ENCODE peak calls at places on chromosomes 13 and 19, in nine cellular contexts. One of them, this sample, is unnamed.

GRCh38 chr19:30626567-30626966 is 254.4 kb downstream of the ZNF536 start:
- DNase-seq in BJ: no peak
- DNase-seq in psoas muscle: no peak
- DNase-seq in Caco-2: no peak
- DNase-seq in cardiac fibroblast: no peak
- DNase-seq in esophagus muscularis mucosa: peak; percentile 39
- DNase-seq in kidney epithelial cell: no peak
- DNase-seq in cardiac muscle cell: no peak
- DNase-seq in AG04450: no peak
- DNase-seq in this sample: no peak

GRCh38 chr19:2782357-2782935 is 627 bp downstream of the SGTA start:
- DNase-seq in BJ: no peak
- DNase-seq in psoas muscle: no peak
- DNase-seq in Caco-2: no peak
- DNase-seq in cardiac fibroblast: peak; percentile 5
- DNase-seq in esophagus muscularis mucosa: no peak
- DNase-seq in kidney epithelial cell: no peak
- DNase-seq in cardiac muscle cell: peak; percentile 5
- DNase-seq in AG04450: no peak
- DNase-seq in this sample: no peak

GRCh38 chr13:73138967-73139491 is 80.2 kb downstream of the KLF5 start:
- DNase-seq in BJ: no peak
- DNase-seq in psoas muscle: no peak
- DNase-seq in Caco-2: peak; percentile 81
- DNase-seq in cardiac fibroblast: no peak
- DNase-seq in esophagus muscularis mucosa: no peak
- DNase-seq in kidney epithelial cell: no peak
- DNase-seq in cardiac muscle cell: no peak
- DNase-seq in AG04450: no peak
- DNase-seq in this sample: no peak

GRCh38 chr19:17075860-17076538 is 422 bp downstream of the MYO9B start:
- DNase-seq in BJ: no peak
- DNase-seq in psoas muscle: peak; percentile 36
- DNase-seq in Caco-2: peak; percentile 17
- DNase-seq in cardiac fibroblast: peak; percentile 28
- DNase-seq in esophagus muscularis mucosa: no peak
- DNase-seq in kidney epithelial cell: no peak
- DNase-seq in cardiac muscle cell: peak; percentile 31
- DNase-seq in AG04450: no peak
- DNase-seq in this sample: no peak

GRCh38 chr19:51480590-51480989 is 2.3 kb downstream of the CEACAM18 start:
- DNase-seq in BJ: no peak
- DNase-seq in psoas muscle: no peak
- DNase-seq in Caco-2: peak; percentile 70
- DNase-seq in cardiac fibroblast: peak; percentile 19
- DNase-seq in esophagus muscularis mucosa: no peak
- DNase-seq in kidney epithelial cell: no peak
- DNase-seq in cardiac muscle cell: peak; percentile 56
- DNase-seq in AG04450: no peak
- DNase-seq in this sample: no peak

GRCh38 chr19:5316138-5316537 is 24.5 kb downstream of the PTPRS start:
- DNase-seq in BJ: no peak
- DNase-seq in psoas muscle: no peak
- DNase-seq in Caco-2: no peak
- DNase-seq in cardiac fibroblast: no peak
- DNase-seq in esophagus muscularis mucosa: no peak
- DNase-seq in kidney epithelial cell: no peak
- DNase-seq in cardiac muscle cell: no peak
- DNase-seq in AG04450: no peak
- DNase-seq in this sample: no peak

GRCh38 chr13:97307882-97308624 is 85.9 kb downstream of the MBNL2 start:
- DNase-seq in BJ: no peak
- DNase-seq in psoas muscle: no peak
- DNase-seq in Caco-2: no peak
- DNase-seq in cardiac fibroblast: peak; percentile 58
- DNase-seq in esophagus muscularis mucosa: no peak
- DNase-seq in kidney epithelial cell: no peak
- DNase-seq in cardiac muscle cell: peak; percentile 63
- DNase-seq in AG04450: no peak
- DNase-seq in this sample: no peak

GRCh38 chr19:9885077-9885552 is 50.0 kb downstream of the PIN1 start:
- DNase-seq in BJ: no peak
- DNase-seq in psoas muscle: peak; percentile 44
- DNase-seq in Caco-2: peak; percentile 9
- DNase-seq in cardiac fibroblast: peak; percentile 87
- DNase-seq in esophagus muscularis mucosa: no peak
- DNase-seq in kidney epithelial cell: no peak
- DNase-seq in cardiac muscle cell: peak; percentile 74
- DNase-seq in AG04450: no peak
- DNase-seq in this sample: no peak

GRCh38 chr19:48918801-48919247 is 14.7 kb upstream of the DHDH start:
- DNase-seq in BJ: no peak
- DNase-seq in psoas muscle: no peak
- DNase-seq in Caco-2: peak; percentile 62
- DNase-seq in cardiac fibroblast: no peak
- DNase-seq in esophagus muscularis mucosa: no peak
- DNase-seq in kidney epithelial cell: no peak
- DNase-seq in cardiac muscle cell: no peak
- DNase-seq in AG04450: no peak
- DNase-seq in this sample: no peak

DNA sequence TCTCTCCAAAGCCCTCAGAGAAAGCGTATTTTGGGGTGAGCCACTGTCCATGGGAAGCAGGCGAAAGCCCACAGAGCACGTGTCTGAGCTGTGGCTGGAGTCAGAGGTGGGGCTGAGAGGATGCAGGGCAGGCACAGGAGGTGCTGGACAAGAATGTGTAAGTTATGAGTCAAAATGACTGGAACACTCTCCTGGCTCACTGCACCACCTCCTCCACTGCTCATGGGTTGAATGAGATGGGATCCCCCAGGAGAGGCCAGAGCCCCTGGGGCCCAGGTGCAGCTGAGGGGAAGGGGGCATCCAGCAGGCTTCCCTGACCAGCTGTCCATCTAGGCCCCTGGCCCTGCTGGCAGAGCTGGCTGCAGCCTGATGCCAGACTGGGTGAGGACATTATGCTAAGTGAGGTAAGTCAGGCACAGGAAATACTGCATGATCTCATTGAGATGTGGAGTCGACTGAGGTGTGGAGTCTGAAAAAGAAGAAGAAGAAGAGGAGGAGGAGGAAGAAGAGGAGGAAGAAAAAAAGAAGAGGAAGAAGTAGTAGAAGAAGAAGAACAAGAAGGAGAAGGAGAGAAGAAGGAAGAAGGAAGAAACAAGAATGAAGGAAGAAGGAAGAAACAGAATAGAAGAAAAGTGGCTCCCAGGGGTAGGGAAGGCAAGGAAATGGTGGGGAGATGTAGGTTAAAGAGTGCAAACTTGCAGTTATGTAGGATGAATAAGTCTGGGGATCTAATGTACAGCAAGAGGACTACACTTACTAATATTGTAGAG is 747.4 kb downstream of the UQCRFS1 start:
- DNase-seq in BJ: no peak
- DNase-seq in psoas muscle: no peak
- DNase-seq in Caco-2: no peak
- DNase-seq in cardiac fibroblast: no peak
- DNase-seq in esophagus muscularis mucosa: no peak
- DNase-seq in kidney epithelial cell: peak; percentile 26
- DNase-seq in cardiac muscle cell: no peak
- DNase-seq in AG04450: no peak
- DNase-seq in this sample: no peak
- H3K4me3 ChIP-seq in BJ: no peak overlapping the region
- H3K4me3 ChIP-seq in psoas muscle: no peak overlapping the region
- H3K4me3 ChIP-seq in Caco-2: no peak overlapping the region
- H3K4me3 ChIP-seq in cardiac fibroblast: no peak overlapping the region
- H3K4me3 ChIP-seq in esophagus muscularis mucosa: no peak overlapping the region
- H3K4me3 ChIP-seq in kidney epithelial cell: no peak overlapping the region
- H3K4me3 ChIP-seq in cardiac muscle cell: no peak overlapping the region
- H3K4me3 ChIP-seq in AG04450: no peak overlapping the region
- H3K4me3 ChIP-seq in this sample: no peak overlapping the region

DNA sequence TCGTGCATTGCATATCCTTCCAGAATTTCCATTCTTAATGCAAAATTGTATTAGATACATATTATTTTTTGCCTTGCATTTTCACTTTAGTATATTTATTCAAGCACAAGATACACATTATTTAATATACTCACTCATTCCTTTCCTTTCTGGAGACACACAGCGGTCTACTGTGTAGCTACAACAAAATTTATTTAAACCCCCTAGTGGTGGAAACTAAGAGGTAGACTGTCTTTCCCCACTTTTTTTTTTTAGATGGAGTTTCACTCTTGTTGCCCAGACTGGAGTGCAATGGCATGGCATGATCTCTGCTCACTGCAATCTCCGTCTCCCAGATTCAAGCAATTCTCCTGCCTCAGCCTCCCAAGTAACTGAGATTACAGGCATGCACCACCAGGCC is 2040.3 kb upstream of the PCDH20 start:
- DNase-seq in BJ: no peak
- DNase-seq in psoas muscle: no peak
- DNase-seq in Caco-2: peak; percentile 17
- DNase-seq in cardiac fibroblast: no peak
- DNase-seq in esophagus muscularis mucosa: no peak
- DNase-seq in kidney epithelial cell: no peak
- DNase-seq in cardiac muscle cell: peak; percentile 2
- DNase-seq in AG04450: no peak
- DNase-seq in this sample: no peak
- TF ChIP-seq CTCF in BJ: no peak
- TF ChIP-seq CTCF in psoas muscle: no peak
- TF ChIP-seq CTCF in Caco-2: peak; percentile 53
- TF ChIP-seq CTCF in cardiac fibroblast: peak; percentile 14
- TF ChIP-seq CTCF in esophagus muscularis mucosa: peak; percentile 3
- TF ChIP-seq CTCF in kidney epithelial cell: peak; percentile 13
- TF ChIP-seq CTCF in cardiac muscle cell: no peak
- TF ChIP-seq CTCF in AG04450: peak; percentile 19
- TF ChIP-seq CTCF in this sample: no peak

GRCh38 chr13:109780880-109781383 is 5.5 kb downstream of the IRS2 start:
- DNase-seq in BJ: no peak
- DNase-seq in psoas muscle: no peak
- DNase-seq in Caco-2: no peak
- DNase-seq in cardiac fibroblast: no peak
- DNase-seq in esophagus muscularis mucosa: peak; percentile 60
- DNase-seq in kidney epithelial cell: no peak
- DNase-seq in cardiac muscle cell: no peak
- DNase-seq in AG04450: no peak
- DNase-seq in this sample: no peak
- H3K4me3 ChIP-seq in BJ: peak overlapping the region; percentile 49
- H3K4me3 ChIP-seq in psoas muscle: peak overlapping the region; percentile 64
- H3K4me3 ChIP-seq in Caco-2: no peak overlapping the region
- H3K4me3 ChIP-seq in cardiac fibroblast: peak overlapping the region; percentile 57
- H3K4me3 ChIP-seq in esophagus muscularis mucosa: peak overlapping the region; percentile 97
- H3K4me3 ChIP-seq in kidney epithelial cell: peak overlapping the region; percentile 48
- H3K4me3 ChIP-seq in cardiac muscle cell: no peak overlapping the region
- H3K4me3 ChIP-seq in AG04450: peak overlapping the region; percentile 41
- H3K4me3 ChIP-seq in this sample: peak overlapping the region; percentile 63

GRCh38 chr13:45828253-45828968 is 23.1 kb downstream of the SIAH3 start:
- DNase-seq in BJ: no peak
- DNase-seq in psoas muscle: no peak
- DNase-seq in Caco-2: no peak
- DNase-seq in cardiac fibroblast: no peak
- DNase-seq in esophagus muscularis mucosa: no peak
- DNase-seq in kidney epithelial cell: no peak
- DNase-seq in cardiac muscle cell: no peak
- DNase-seq in AG04450: no peak
- DNase-seq in this sample: no peak
- TF ChIP-seq CTCF in BJ: no peak
- TF ChIP-seq CTCF in psoas muscle: no peak
- TF ChIP-seq CTCF in Caco-2: no peak
- TF ChIP-seq CTCF in cardiac fibroblast: no peak
- TF ChIP-seq CTCF in esophagus muscularis mucosa: no peak
- TF ChIP-seq CTCF in kidney epithelial cell: no peak
- TF ChIP-seq CTCF in cardiac muscle cell: no peak
- TF ChIP-seq CTCF in AG04450: no peak
- TF ChIP-seq CTCF in this sample: no peak

This sample was measured in HFF-Myc.